ENCODE peak calls at places on chromosomes 13 and 19, in nine cellular contexts. One of them, this sample, is unnamed.

GRCh38 chr13:51241720-51242119 is 19.5 kb downstream of the FAM124A start:
- DNase-seq in left ventricle myocardium inferior: no peak
- DNase-seq in fibroblast of lung: no peak
- DNase-seq in PC-3: no peak
- DNase-seq in kidney: no peak
- DNase-seq in tibial artery: no peak
- DNase-seq in HepG2: no peak
- DNase-seq in breast epithelium: peak; percentile 39
- DNase-seq in left lung: no peak
- DNase-seq in this sample: no peak

GRCh38 chr13:96081888-96082287 is 8.0 kb upstream of the HS6ST3 start:
- DNase-seq in kidney: no peak
- DNase-seq in left lung: no peak
- DNase-seq in tibial artery: no peak
- DNase-seq in fibroblast of lung: no peak
- DNase-seq in HepG2: no peak
- DNase-seq in left ventricle myocardium inferior: no peak
- DNase-seq in breast epithelium: no peak
- DNase-seq in PC-3: no peak
- DNase-seq in this sample: no peak

GRCh38 chr19:15253076-15253475 is 20.8 kb upstream of the EPHX3 start:
- DNase-seq in PC-3: no peak
- DNase-seq in left ventricle myocardium inferior: no peak
- DNase-seq in fibroblast of lung: no peak
- DNase-seq in left lung: no peak
- DNase-seq in breast epithelium: no peak
- DNase-seq in kidney: no peak
- DNase-seq in HepG2: no peak
- DNase-seq in tibial artery: no peak
- DNase-seq in this sample: no peak

GRCh38 chr13:76016799-76017198 is 380.7 kb downstream of the LMO7 start:
- DNase-seq in fibroblast of lung: peak; percentile 14
- DNase-seq in tibial artery: no peak
- DNase-seq in kidney: no peak
- DNase-seq in left ventricle myocardium inferior: no peak
- DNase-seq in HepG2: peak; percentile 25
- DNase-seq in PC-3: peak; percentile 67
- DNase-seq in left lung: no peak
- DNase-seq in breast epithelium: no peak
- DNase-seq in this sample: no peak

GRCh38 chr13:41802684-41803554 is 158.0 kb downstream of the VWA8 start:
- DNase-seq in HepG2: no peak
- DNase-seq in left lung: no peak
- DNase-seq in fibroblast of lung: peak; percentile 89
- DNase-seq in kidney: no peak
- DNase-seq in breast epithelium: no peak
- DNase-seq in PC-3: peak; percentile 49
- DNase-seq in tibial artery: no peak
- DNase-seq in left ventricle myocardium inferior: no peak
- DNase-seq in this sample: no peak

GRCh38 chr19:44611812-44612295 is 1.5 kb upstream of the IGSF23 start:
- DNase-seq in left ventricle myocardium inferior: no peak
- DNase-seq in PC-3: no peak
- DNase-seq in fibroblast of lung: no peak
- DNase-seq in breast epithelium: no peak
- DNase-seq in kidney: no peak
- DNase-seq in tibial artery: no peak
- DNase-seq in left lung: no peak
- DNase-seq in HepG2: peak; percentile 82
- DNase-seq in this sample: no peak

GRCh38 chr13:74128171-74128767 is 5.9 kb downstream of the KLF12 start:
- DNase-seq in left lung: no peak
- DNase-seq in fibroblast of lung: peak; percentile 90
- DNase-seq in kidney: peak; percentile 8
- DNase-seq in breast epithelium: no peak
- DNase-seq in PC-3: no peak
- DNase-seq in HepG2: peak; percentile 16
- DNase-seq in tibial artery: no peak
- DNase-seq in left ventricle myocardium inferior: no peak
- DNase-seq in this sample: no peak

GRCh38 chr19:18173572-18174294 is at the start of gene IFI30:
- DNase-seq in kidney: peak; percentile 95
- DNase-seq in HepG2: peak; percentile 68
- DNase-seq in left ventricle myocardium inferior: peak; percentile 79
- DNase-seq in breast epithelium: peak; percentile 75
- DNase-seq in left lung: peak; percentile 97
- DNase-seq in PC-3: peak; percentile 53
- DNase-seq in tibial artery: peak; percentile 73
- DNase-seq in fibroblast of lung: no peak
- DNase-seq in this sample: peak; percentile 50

GRCh38 chr13:24307211-24308067 is 1.9 kb upstream of the C1QTNF9 start:
- DNase-seq in fibroblast of lung: no peak
- DNase-seq in breast epithelium: no peak
- DNase-seq in left ventricle myocardium inferior: no peak
- DNase-seq in HepG2: peak; percentile 17
- DNase-seq in left lung: peak; percentile 83
- DNase-seq in kidney: no peak
- DNase-seq in PC-3: peak; percentile 53
- DNase-seq in tibial artery: no peak
- DNase-seq in this sample: no peak

GRCh38 chr19:45250832-45251451 is at the start of gene MARK4:
- DNase-seq in breast epithelium: peak; percentile 41
- DNase-seq in left lung: peak; percentile 89
- DNase-seq in kidney: peak; percentile 83
- DNase-seq in left ventricle myocardium inferior: peak; percentile 52
- DNase-seq in fibroblast of lung: peak; percentile 39
- DNase-seq in PC-3: peak; percentile 54
- DNase-seq in HepG2: no peak
- DNase-seq in tibial artery: no peak
- DNase-seq in this sample: peak; percentile 33

GRCh38 chr13:91946498-91947070 is 548.2 kb downstream of the GPC5 start:
- DNase-seq in PC-3: peak; percentile 23
- DNase-seq in kidney: no peak
- DNase-seq in tibial artery: no peak
- DNase-seq in fibroblast of lung: peak; percentile 16
- DNase-seq in breast epithelium: no peak
- DNase-seq in left ventricle myocardium inferior: no peak
- DNase-seq in HepG2: peak; percentile 44
- DNase-seq in left lung: no peak
- DNase-seq in this sample: no peak

GRCh38 chr13:45398862-45399261 is 19.3 kb downstream of the SLC25A30 start:
- DNase-seq in breast epithelium: no peak
- DNase-seq in fibroblast of lung: no peak
- DNase-seq in tibial artery: no peak
- DNase-seq in left lung: no peak
- DNase-seq in PC-3: no peak
- DNase-seq in kidney: no peak
- DNase-seq in HepG2: no peak
- DNase-seq in left ventricle myocardium inferior: no peak
- DNase-seq in this sample: peak; percentile 9

GRCh38 chr13:42574435-42575311 is 721 bp downstream of the TNFSF11 start:
- DNase-seq in left ventricle myocardium inferior: no peak
- DNase-seq in kidney: no peak
- DNase-seq in breast epithelium: no peak
- DNase-seq in fibroblast of lung: no peak
- DNase-seq in HepG2: no peak
- DNase-seq in PC-3: no peak
- DNase-seq in left lung: peak; percentile 66
- DNase-seq in tibial artery: no peak
- DNase-seq in this sample: no peak

GRCh38 chr13:106398289-106398688 is 137.2 kb downstream of the EFNB2 start:
- DNase-seq in PC-3: no peak
- DNase-seq in kidney: no peak
- DNase-seq in left ventricle myocardium inferior: no peak
- DNase-seq in fibroblast of lung: no peak
- DNase-seq in tibial artery: no peak
- DNase-seq in left lung: no peak
- DNase-seq in breast epithelium: no peak
- DNase-seq in HepG2: no peak
- DNase-seq in this sample: no peak

GRCh38 chr19:7870571-7871279 is 3.5 kb downstream of the PRR36 start:
- DNase-seq in PC-3: peak; percentile 97
- DNase-seq in kidney: peak; percentile 86
- DNase-seq in fibroblast of lung: peak; percentile 27
- DNase-seq in HepG2: peak; percentile 93
- DNase-seq in left lung: no peak
- DNase-seq in left ventricle myocardium inferior: no peak
- DNase-seq in breast epithelium: peak; percentile 84
- DNase-seq in tibial artery: no peak
- DNase-seq in this sample: peak; percentile 30

GRCh38 chr19:17021793-17022590 is 4.6 kb downstream of the CPAMD8 start:
- DNase-seq in left ventricle myocardium inferior: no peak
- DNase-seq in kidney: no peak
- DNase-seq in left lung: no peak
- DNase-seq in fibroblast of lung: no peak
- DNase-seq in breast epithelium: peak; percentile 51
- DNase-seq in HepG2: peak; percentile 11
- DNase-seq in tibial artery: peak; percentile 30
- DNase-seq in PC-3: peak; percentile 88
- DNase-seq in this sample: no peak

GRCh38 chr19:11152318-11153062 is 3.1 kb downstream of the SPC24 start:
- DNase-seq in PC-3: peak; percentile 82
- DNase-seq in breast epithelium: peak; percentile 84
- DNase-seq in fibroblast of lung: peak; percentile 73
- DNase-seq in left ventricle myocardium inferior: peak; percentile 72
- DNase-seq in HepG2: no peak
- DNase-seq in left lung: no peak
- DNase-seq in kidney: peak; percentile 85
- DNase-seq in tibial artery: peak; percentile 87
- DNase-seq in this sample: no peak

GRCh38 chr19:43624933-43625332 is 5.5 kb upstream of the ZNF428 start:
- DNase-seq in HepG2: no peak
- DNase-seq in kidney: peak; percentile 82
- DNase-seq in tibial artery: peak; percentile 26
- DNase-seq in left ventricle myocardium inferior: peak; percentile 36
- DNase-seq in PC-3: no peak
- DNase-seq in fibroblast of lung: no peak
- DNase-seq in left lung: peak; percentile 83
- DNase-seq in breast epithelium: peak; percentile 58
- DNase-seq in this sample: peak; percentile 80

GRCh38 chr19:58335630-58336029 is 8.8 kb downstream of the ZSCAN22 start:
- DNase-seq in HepG2: no peak
- DNase-seq in breast epithelium: no peak
- DNase-seq in left ventricle myocardium inferior: no peak
- DNase-seq in PC-3: no peak
- DNase-seq in kidney: no peak
- DNase-seq in tibial artery: no peak
- DNase-seq in fibroblast of lung: no peak
- DNase-seq in left lung: no peak
- DNase-seq in this sample: no peak

GRCh38 chr19:38736036-38736412 is 8.2 kb downstream of the CAPN12 start:
- DNase-seq in kidney: peak; percentile 92
- DNase-seq in left ventricle myocardium inferior: peak; percentile 33
- DNase-seq in fibroblast of lung: peak; percentile 50
- DNase-seq in PC-3: peak; percentile 39
- DNase-seq in tibial artery: no peak
- DNase-seq in left lung: no peak
- DNase-seq in breast epithelium: peak; percentile 70
- DNase-seq in HepG2: no peak
- DNase-seq in this sample: peak; percentile 50

GRCh38 chr19:2259331-2259730 is 3.1 kb upstream of the JSRP1 start:
- DNase-seq in breast epithelium: no peak
- DNase-seq in PC-3: peak; percentile 59
- DNase-seq in left ventricle myocardium inferior: no peak
- DNase-seq in HepG2: no peak
- DNase-seq in tibial artery: no peak
- DNase-seq in left lung: no peak
- DNase-seq in kidney: no peak
- DNase-seq in fibroblast of lung: no peak
- DNase-seq in this sample: no peak

GRCh38 chr19:2096543-2097329 is at the start of gene IZUMO4:
- DNase-seq in tibial artery: peak; percentile 97
- DNase-seq in breast epithelium: peak; percentile 98
- DNase-seq in left lung: peak; percentile 100
- DNase-seq in fibroblast of lung: peak; percentile 90
- DNase-seq in kidney: peak; percentile 100
- DNase-seq in left ventricle myocardium inferior: peak; percentile 99
- DNase-seq in PC-3: peak; percentile 94
- DNase-seq in HepG2: peak; percentile 89
- DNase-seq in this sample: peak; percentile 100

GRCh38 chr19:50399368-50399745 is 15.2 kb downstream of the POLD1 start:
- DNase-seq in PC-3: no peak
- DNase-seq in left lung: peak; percentile 42
- DNase-seq in breast epithelium: no peak
- DNase-seq in HepG2: no peak
- DNase-seq in left ventricle myocardium inferior: no peak
- DNase-seq in kidney: no peak
- DNase-seq in fibroblast of lung: no peak
- DNase-seq in tibial artery: no peak
- DNase-seq in this sample: no peak
- H3K4me1 ChIP-seq in PC-3: no peaks in the 10 kb centered on the region
- H3K4me1 ChIP-seq in left lung: no peaks in the 10 kb centered on the region
- H3K4me1 ChIP-seq in breast epithelium: no peaks in the 10 kb centered on the region
- H3K4me1 ChIP-seq in HepG2: peaks cover 8% of the 10 kb centered on the region
- H3K4me1 ChIP-seq in left ventricle myocardium inferior: no peaks in the 10 kb centered on the region
- H3K4me1 ChIP-seq in kidney: no peaks in the 10 kb centered on the region
- H3K4me1 ChIP-seq in fibroblast of lung: no peaks in the 10 kb centered on the region
- H3K4me1 ChIP-seq in tibial artery: no peaks in the 10 kb centered on the region
- H3K4me1 ChIP-seq in this sample: no peaks in the 10 kb centered on the region

GRCh38 chr13:77981191-77981925 is 62.7 kb upstream of the EDNRB start:
- DNase-seq in kidney: no peak
- DNase-seq in left ventricle myocardium inferior: no peak
- DNase-seq in breast epithelium: no peak
- DNase-seq in fibroblast of lung: peak; percentile 23
- DNase-seq in HepG2: no peak
- DNase-seq in tibial artery: no peak
- DNase-seq in left lung: no peak
- DNase-seq in PC-3: no peak
- DNase-seq in this sample: no peak
- H3K27ac ChIP-seq in kidney: no peak overlapping the region
- H3K27ac ChIP-seq in left ventricle myocardium inferior: peak overlapping the region; percentile 54
- H3K27ac ChIP-seq in breast epithelium: peak overlapping the region; percentile 14
- H3K27ac ChIP-seq in fibroblast of lung: no peak overlapping the region
- H3K27ac ChIP-seq in HepG2: no peak overlapping the region
- H3K27ac ChIP-seq in tibial artery: peak overlapping the region; percentile 28
- H3K27ac ChIP-seq in left lung: peak overlapping the region; percentile 55
- H3K27ac ChIP-seq in PC-3: peak overlapping the region; percentile 14
- H3K27ac ChIP-seq in this sample: no peak overlapping the region

DNA sequence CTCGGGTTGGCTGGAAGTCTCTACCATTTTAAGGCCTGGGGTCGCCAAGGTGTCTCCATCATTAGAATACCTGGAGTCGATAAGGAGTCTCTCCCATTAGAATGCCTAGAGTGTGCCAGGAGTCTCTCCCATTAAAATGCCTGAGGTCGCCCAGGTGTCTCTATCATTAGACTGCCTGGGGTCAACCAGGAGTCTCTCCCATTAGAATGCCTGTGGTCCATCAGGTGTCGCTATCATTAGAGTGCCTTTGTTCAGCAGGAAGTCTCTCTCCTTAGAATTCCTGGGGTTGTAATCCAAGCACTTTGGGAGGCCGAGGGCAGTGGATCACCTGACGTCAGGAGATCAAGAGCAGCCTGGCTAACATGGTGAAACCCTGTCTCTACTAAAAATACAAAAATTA is 1533.0 kb downstream of the UQCRFS1 start:
- DNase-seq in left ventricle myocardium inferior: no peak
- DNase-seq in fibroblast of lung: no peak
- DNase-seq in left lung: no peak
- DNase-seq in breast epithelium: no peak
- DNase-seq in HepG2: no peak
- DNase-seq in kidney: no peak
- DNase-seq in PC-3: no peak
- DNase-seq in tibial artery: no peak
- DNase-seq in this sample: no peak
- H3K9me3 ChIP-seq in left ventricle myocardium inferior: no peaks in the 10 kb centered on the region
- H3K9me3 ChIP-seq in fibroblast of lung: no peaks in the 10 kb centered on the region
- H3K9me3 ChIP-seq in left lung: no peaks in the 10 kb centered on the region
- H3K9me3 ChIP-seq in breast epithelium: peaks cover 2% of the 10 kb centered on the region
- H3K9me3 ChIP-seq in HepG2: peaks cover 92% of the 10 kb centered on the region
- H3K9me3 ChIP-seq in kidney: peaks cover 3% of the 10 kb centered on the region
- H3K9me3 ChIP-seq in PC-3: no peaks in the 10 kb centered on the region
- H3K9me3 ChIP-seq in tibial artery: peaks cover 48% of the 10 kb centered on the region
- H3K9me3 ChIP-seq in this sample: no peaks in the 10 kb centered on the region

GRCh38 chr19:42461700-42462324 is 19.1 kb upstream of the CXCL17 start:
- DNase-seq in fibroblast of lung: no peak
- DNase-seq in kidney: no peak
- DNase-seq in HepG2: peak; percentile 52
- DNase-seq in tibial artery: no peak
- DNase-seq in breast epithelium: peak; percentile 48
- DNase-seq in PC-3: no peak
- DNase-seq in left lung: no peak
- DNase-seq in left ventricle myocardium inferior: no peak
- DNase-seq in this sample: no peak
- H3K4me1 ChIP-seq in fibroblast of lung: no peaks in the 10 kb centered on the region
- H3K4me1 ChIP-seq in kidney: peaks cover 7% of the 10 kb centered on the region
- H3K4me1 ChIP-seq in HepG2: peaks cover 60% of the 10 kb centered on the region
- H3K4me1 ChIP-seq in tibial artery: no peaks in the 10 kb centered on the region
- H3K4me1 ChIP-seq in breast epithelium: no peaks in the 10 kb centered on the region
- H3K4me1 ChIP-seq in PC-3: no peaks in the 10 kb centered on the region
- H3K4me1 ChIP-seq in left lung: no peaks in the 10 kb centered on the region
- H3K4me1 ChIP-seq in left ventricle myocardium inferior: peaks cover 20% of the 10 kb centered on the region
- H3K4me1 ChIP-seq in this sample: no peaks in the 10 kb centered on the region